ENCODE peak calls at places on chromosomes 6 and 20, in five cellular contexts. M is activated T-cell treated with anti-CD3 and anti-CD28 coated beads, Interleukin-2, amount 50 U/mL, for 72 hours; T is nucleus accumbens; I is testis; Z is activated naive CD8-positive, alpha-beta T cell treated with anti-CD3 and anti-CD28 coated beads, Interleukin-2, amount 50 U/mL, for 16 hours. U is an unnamed sample.

GRCh38 chr20:1186367-1186991 is 1.7 kb upstream of the TMEM74B start:
- DNase-seq in M (no peak), T (no peak), I (no peak), Z (no peak), U (no peak)

GRCh38 chr6:43522547-43523263 is 5.8 kb downstream of the POLR1C start:
- DNase-seq in M (no peak), T (no peak), I (no peak), Z (no peak), U (no peak)

GRCh38 chr6:166757226-166758135 is 130.4 kb upstream of the RPS6KA2 start:
- DNase-seq in M (peak), T (no peak), I (no peak), Z (no peak), U (no peak)

GRCh38 chr20:38617011-38617829 is 15.6 kb downstream of the ARHGAP40 start:
- DNase-seq in M (no peak), T (no peak), I (no peak), Z (no peak), U (no peak)

GRCh38 chr20:10171864-10172751 is 46.5 kb upstream of the SNAP25 start:
- DNase-seq in M (peak), T (peak), I (peak), Z (no peak), U (no peak)

GRCh38 chr6:160201056-160201455 is 57.6 kb downstream of the SLC22A2 start:
- DNase-seq in M (no peak), T (no peak), I (no peak), Z (no peak), U (no peak)

GRCh38 chr6:131053546-131054240 is 9.4 kb downstream of the EPB41L2 start:
- DNase-seq in M (no peak), T (no peak), I (no peak), Z (no peak), U (no peak)

GRCh38 chr6:72683797-72684196 is 61.9 kb downstream of the KCNQ5 start:
- DNase-seq in M (no peak), T (no peak), I (no peak), Z (no peak), U (no peak)

GRCh38 chr20:46512943-46513844 is at the start of gene ZNF334:
- DNase-seq in M (peak), T (peak), I (peak), Z (peak), U (no peak)

GRCh38 chr20:63228786-63229185 is 6.9 kb upstream of the BIRC7 start:
- DNase-seq in M (no peak), T (no peak), I (no peak), Z (no peak), U (no peak)

GRCh38 chr6:160007581-160007980 is 38.7 kb downstream of the IGF2R start:
- DNase-seq in M (no peak), T (no peak), I (no peak), Z (no peak), U (no peak)

GRCh38 chr6:127879685-127880084 is 21.2 kb downstream of the THEMIS start:
- DNase-seq in M (peak), T (no peak), I (peak), Z (peak), U (no peak)

GRCh38 chr6:63348836-63349235 is 29.1 kb upstream of the LGSN start:
- DNase-seq in M (no peak), T (no peak), I (no peak), Z (no peak), U (no peak)

GRCh38 chr6:128495536-128496333 is 24.7 kb downstream of the PTPRK start:
- DNase-seq in M (no peak), T (no peak), I (no peak), Z (no peak), U (no peak)

GRCh38 chr6:53928641-53929339 is 134.0 kb downstream of the LRRC1 start:
- DNase-seq in M (no peak), T (no peak), I (no peak), Z (no peak), U (no peak)

GRCh38 chr20:51600950-51601349 is 58.4 kb upstream of the NFATC2 start:
- DNase-seq in M (no peak), T (no peak), I (no peak), Z (no peak), U (no peak)

GRCh38 chr6:11718461-11718860 is 60.1 kb downstream of the ADTRP start:
- DNase-seq in M (no peak), T (no peak), I (no peak), Z (no peak), U (no peak)

GRCh38 chr6:2772840-2773239 is 7.6 kb downstream of the WRNIP1 start:
- DNase-seq in M (no peak), T (no peak), I (no peak), Z (no peak), U (no peak)

GRCh38 chr6:138971601-138972000 is 16.5 kb downstream of the REPS1 start:
- DNase-seq in M (no peak), T (peak), I (no peak), Z (no peak), U (no peak)

GRCh38 chr20:60453847-60454246 is 495.6 kb downstream of the CDH26 start:
- DNase-seq in M (no peak), T (no peak), I (no peak), Z (no peak), U (no peak)

GRCh38 chr6:101386982-101387381 is 6.5 kb upstream of the GRIK2 start:
- DNase-seq in M (no peak), T (no peak), I (no peak), Z (no peak), U (no peak)

GRCh38 chr6:20186981-20187380 is 25.3 kb downstream of the MBOAT1 start:
- DNase-seq in M (no peak), T (no peak), I (no peak), Z (no peak), U (no peak)

GRCh38 chr6:13993416-13993815 is 68.7 kb downstream of the RNF182 start:
- DNase-seq in M (no peak), T (no peak), I (no peak), Z (no peak), U (no peak)

GRCh38 chr20:64069614-64070243 is 6.7 kb downstream of the TCEA2 start:
- DNase-seq in M (peak), T (no peak), I (peak), Z (no peak), U (no peak)

GRCh38 chr6:37570801-37571200 is 71.1 kb upstream of the CCDC167 start:
- DNase-seq in M (no peak), T (no peak), I (no peak), Z (no peak), U (no peak)

GRCh38 chr20:47349365-47350180 is 6.9 kb downstream of the ZMYND8 start:
- DNase-seq in M (no peak), T (no peak), I (no peak), Z (no peak), U (no peak)

U was measured in brain pericyte.